ENCODE peak calls at places on chromosome 1, in nine cellular contexts. J is MM.1S, F is colonic mucosa, E is heart right ventricle, B is nephron progenitor cell, P is fibroblast of lung, K is endothelial cell, Q is hepatocyte, Y is H9. Z is an unnamed sample.

GRCh38 chr1:71364236-71364635 is 283.4 kb upstream of the ZRANB2 start:
- DNase-seq in J (no peak), F (no peak), E (no peak), B (no peak), P (peak), K (no peak), Q (no peak), Y (no peak), Z (no peak)

GRCh38 chr1:20322081-20322824 is 31.6 kb downstream of the VWA5B1 start:
- DNase-seq in J (no peak), F (no peak), E (no peak), B (no peak), P (peak), K (no peak), Q (no peak), Y (no peak), Z (peak)

GRCh38 chr1:65527211-65527610 is 106.7 kb downstream of the LEPR start:
- DNase-seq in J (no peak), F (no peak), E (no peak), B (no peak), P (peak), K (no peak), Q (no peak), Y (no peak), Z (no peak)

GRCh38 chr1:19268445-19268844 is 16.8 kb downstream of the MRTO4 start:
- DNase-seq in J (no peak), F (no peak), E (no peak), B (no peak), P (no peak), K (no peak), Q (no peak), Y (no peak), Z (no peak)

GRCh38 chr1:244839656-244840055 is 4.2 kb downstream of the COX20 start:
- DNase-seq in J (no peak), F (no peak), E (no peak), B (no peak), P (peak), K (no peak), Q (no peak), Y (no peak), Z (no peak)

GRCh38 chr1:36350659-36351171 is 27.3 kb upstream of the EVA1B start:
- DNase-seq in J (no peak), F (no peak), E (no peak), B (no peak), P (peak), K (no peak), Q (no peak), Y (no peak), Z (no peak)

GRCh38 chr1:156238248-156238647 is 3.7 kb upstream of the BGLAP start:
- DNase-seq in J (no peak), F (no peak), E (no peak), B (no peak), P (no peak), K (no peak), Q (no peak), Y (no peak), Z (no peak)

GRCh38 chr1:11298390-11299224 is 25.6 kb downstream of the UBIAD1 start:
- DNase-seq in J (no peak), F (no peak), E (no peak), B (no peak), P (no peak), K (no peak), Q (no peak), Y (no peak), Z (no peak)

GRCh38 chr1:68204965-68205630 is 27.2 kb downstream of the WLS start:
- DNase-seq in J (no peak), F (no peak), E (peak), B (no peak), P (no peak), K (no peak), Q (no peak), Y (no peak), Z (no peak)

DNA sequence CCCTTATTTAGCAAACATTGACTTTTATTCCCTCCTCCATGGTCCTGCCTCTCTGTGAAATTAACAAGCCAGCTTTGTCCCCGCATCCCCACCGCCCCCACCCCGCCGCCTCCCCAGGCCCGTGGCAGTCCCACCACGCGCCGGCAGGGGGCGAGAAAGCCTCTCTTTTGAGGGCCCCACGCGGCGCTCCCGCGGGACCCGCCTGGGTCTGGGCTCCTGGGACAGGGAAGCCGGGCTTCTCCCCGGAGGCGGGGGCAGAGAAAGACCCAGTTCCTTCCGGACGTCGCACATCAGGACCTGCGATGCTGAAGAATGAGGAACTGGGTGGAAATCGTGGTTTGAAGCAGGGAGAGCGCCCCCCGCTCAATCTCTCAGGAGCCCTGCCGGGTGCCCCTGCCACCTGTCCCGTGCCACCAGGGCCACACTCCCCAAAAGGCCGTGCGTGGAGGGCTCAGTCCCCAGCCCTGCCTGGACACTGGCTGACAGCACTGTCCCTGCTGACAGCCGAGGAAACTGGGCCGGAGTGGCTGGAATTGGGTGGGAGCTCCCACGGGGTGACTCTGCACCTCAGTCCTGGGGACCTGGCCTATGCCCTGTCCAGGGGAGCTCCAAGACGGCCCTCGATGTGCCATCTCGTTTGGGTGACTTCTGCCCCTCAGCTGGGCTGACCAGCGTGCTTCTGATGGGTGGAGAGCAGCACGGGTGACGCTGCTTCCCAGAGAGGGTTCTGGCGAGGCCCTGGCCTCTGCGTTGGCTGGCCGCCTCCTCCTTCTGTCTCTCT is 8.6 kb upstream of the ACTRT2 start:
- DNase-seq in J (no peak), F (peak), E (peak), B (peak), P (no peak), K (peak), Q (peak), Y (peak), Z (peak)
- TF ChIP-seq CTCF in J (peak), F (peak), E (peak), B (peak), P (peak), K (peak), Q (peak), Y (peak), Z (peak)

GRCh38 chr1:163072658-163073057 is 3.5 kb downstream of the RGS4 start:
- DNase-seq in J (no peak), F (no peak), E (no peak), B (no peak), P (no peak), K (no peak), Q (no peak), Y (no peak), Z (no peak)

GRCh38 chr1:163069142-163069541 is at the start of gene RGS4:
- DNase-seq in J (no peak), F (peak), E (peak), B (peak), P (peak), K (peak), Q (peak), Y (peak), Z (no peak)

GRCh38 chr1:163074004-163074403 is 4.8 kb downstream of the RGS4 start:
- DNase-seq in J (no peak), F (no peak), E (no peak), B (no peak), P (no peak), K (no peak), Q (no peak), Y (no peak), Z (no peak)

GRCh38 chr1:163069655-163070277 is 605 bp downstream of the RGS4 start:
- DNase-seq in J (no peak), F (no peak), E (no peak), B (no peak), P (no peak), K (no peak), Q (no peak), Y (no peak), Z (no peak)

GRCh38 chr1:163071381-163072255 is 2.5 kb downstream of the RGS4 start:
- DNase-seq in J (peak), F (peak), E (peak), B (peak), P (peak), K (peak), Q (peak), Y (peak), Z (peak)
- TF ChIP-seq CTCF in J (peak), F (peak), E (peak), B (peak), P (peak), K (peak), Q (peak), Y (peak), Z (peak)

GRCh38 chr1:47968489-47968888 is 28.7 kb downstream of the TRABD2B start:
- DNase-seq in J (no peak), F (no peak), E (no peak), B (no peak), P (no peak), K (no peak), Q (no peak), Y (no peak), Z (no peak)

GRCh38 chr1:47971385-47971784 is 25.8 kb downstream of the TRABD2B start:
- DNase-seq in J (no peak), F (no peak), E (no peak), B (no peak), P (no peak), K (no peak), Q (no peak), Y (no peak), Z (no peak)

GRCh38 chr1:47970882-47971281 is 26.3 kb downstream of the TRABD2B start:
- DNase-seq in J (no peak), F (no peak), E (no peak), B (no peak), P (no peak), K (no peak), Q (no peak), Y (no peak), Z (no peak)

GRCh38 chr1:47969478-47969877 is 27.7 kb downstream of the TRABD2B start:
- DNase-seq in J (no peak), F (no peak), E (no peak), B (no peak), P (no peak), K (no peak), Q (no peak), Y (no peak), Z (no peak)

GRCh38 chr1:47967868-47968267 is 29.3 kb downstream of the TRABD2B start:
- DNase-seq in J (no peak), F (no peak), E (no peak), B (no peak), P (no peak), K (no peak), Q (no peak), Y (no peak), Z (no peak)
- TF ChIP-seq CTCF in J (no peak), F (no peak), E (no peak), B (no peak), P (no peak), K (no peak), Q (no peak), Y (no peak), Z (no peak)

GRCh38 chr1:216627252-216627651 is 96.0 kb downstream of the ESRRG start:
- DNase-seq in J (no peak), F (no peak), E (no peak), B (no peak), P (peak), K (no peak), Q (no peak), Y (no peak), Z (no peak)
- TF ChIP-seq CTCF in J (no peak), F (no peak), E (no peak), B (no peak), P (no peak), K (no peak), Q (no peak), Y (no peak), Z (no peak)

GRCh38 chr1:9689971-9690381 is 38.4 kb downstream of the PIK3CD start:
- DNase-seq in J (no peak), F (peak), E (peak), B (peak), P (no peak), K (peak), Q (peak), Y (peak), Z (no peak)
- TF ChIP-seq CTCF in J (no peak), F (no peak), E (no peak), B (no peak), P (peak), K (no peak), Q (no peak), Y (peak), Z (no peak)